ENCODE peak calls at places on chromosomes 16 and 17, in nine cellular contexts. One of them, this sample, is unnamed.
A peak's percentile ranks its signal among the peaks of the same experiment; 100 is the strongest.

GRCh38 chr16:88821168-88821850 is 9.6 kb upstream of the APRT start:
- DNase-seq in GM13976: no peak
- DNase-seq in astrocyte of the spinal cord: no peak
- DNase-seq in HFF-Myc: no peak
- DNase-seq in RWPE1: no peak
- DNase-seq in psoas muscle: no peak
- DNase-seq in IMR-90: no peak
- DNase-seq in neural progenitor cell: no peak
- DNase-seq in GM13977: no peak
- DNase-seq in this sample: no peak

GRCh38 chr16:72858611-72859493 is 189.1 kb downstream of the ZFHX3 start:
- DNase-seq in astrocyte of the spinal cord: peak; percentile 50
- DNase-seq in GM13977: no peak
- DNase-seq in IMR-90: peak; percentile 64
- DNase-seq in HFF-Myc: no peak
- DNase-seq in GM13976: no peak
- DNase-seq in RWPE1: no peak
- DNase-seq in psoas muscle: no peak
- DNase-seq in neural progenitor cell: no peak
- DNase-seq in this sample: no peak

GRCh38 chr17:708132-708531 is 6.5 kb downstream of the VPS53 start:
- DNase-seq in GM13977: no peak
- DNase-seq in psoas muscle: no peak
- DNase-seq in IMR-90: no peak
- DNase-seq in RWPE1: no peak
- DNase-seq in GM13976: no peak
- DNase-seq in neural progenitor cell: no peak
- DNase-seq in astrocyte of the spinal cord: no peak
- DNase-seq in HFF-Myc: no peak
- DNase-seq in this sample: no peak

GRCh38 chr17:12599185-12599920 is 66.3 kb upstream of the MYOCD start:
- DNase-seq in RWPE1: no peak
- DNase-seq in GM13977: no peak
- DNase-seq in neural progenitor cell: no peak
- DNase-seq in astrocyte of the spinal cord: peak; percentile 40
- DNase-seq in GM13976: no peak
- DNase-seq in HFF-Myc: no peak
- DNase-seq in psoas muscle: no peak
- DNase-seq in IMR-90: peak; percentile 86
- DNase-seq in this sample: no peak

GRCh38 chr16:84024854-84025253 is 17.7 kb downstream of the SLC38A8 start:
- DNase-seq in GM13977: no peak
- DNase-seq in RWPE1: peak; percentile 77
- DNase-seq in IMR-90: peak; percentile 90
- DNase-seq in psoas muscle: no peak
- DNase-seq in HFF-Myc: no peak
- DNase-seq in GM13976: no peak
- DNase-seq in astrocyte of the spinal cord: peak; percentile 17
- DNase-seq in neural progenitor cell: no peak
- DNase-seq in this sample: no peak

GRCh38 chr17:37710344-37710886 is 34.4 kb downstream of the HNF1B start:
- DNase-seq in IMR-90: peak; percentile 62
- DNase-seq in astrocyte of the spinal cord: peak; percentile 86
- DNase-seq in psoas muscle: no peak
- DNase-seq in HFF-Myc: no peak
- DNase-seq in GM13976: no peak
- DNase-seq in neural progenitor cell: peak; percentile 94
- DNase-seq in RWPE1: no peak
- DNase-seq in GM13977: no peak
- DNase-seq in this sample: no peak

GRCh38 chr17:69466905-69467630 is 52.6 kb downstream of the MAP2K6 start:
- DNase-seq in HFF-Myc: peak; percentile 49
- DNase-seq in IMR-90: peak; percentile 62
- DNase-seq in neural progenitor cell: peak; percentile 77
- DNase-seq in GM13976: no peak
- DNase-seq in RWPE1: no peak
- DNase-seq in GM13977: no peak
- DNase-seq in psoas muscle: no peak
- DNase-seq in astrocyte of the spinal cord: peak; percentile 72
- DNase-seq in this sample: no peak

GRCh38 chr17:17751489-17751995 is 70.3 kb downstream of the RAI1 start:
- DNase-seq in psoas muscle: no peak
- DNase-seq in GM13977: no peak
- DNase-seq in HFF-Myc: no peak
- DNase-seq in IMR-90: no peak
- DNase-seq in neural progenitor cell: no peak
- DNase-seq in GM13976: no peak
- DNase-seq in RWPE1: no peak
- DNase-seq in astrocyte of the spinal cord: no peak
- DNase-seq in this sample: no peak

GRCh38 chr17:82356845-82357355 is 2.1 kb upstream of the TEX19 start:
- DNase-seq in IMR-90: no peak
- DNase-seq in GM13976: no peak
- DNase-seq in neural progenitor cell: peak; percentile 40
- DNase-seq in psoas muscle: no peak
- DNase-seq in HFF-Myc: no peak
- DNase-seq in GM13977: no peak
- DNase-seq in astrocyte of the spinal cord: no peak
- DNase-seq in RWPE1: no peak
- DNase-seq in this sample: no peak

GRCh38 chr17:20304961-20305360 is 162.4 kb downstream of the LGALS9B start:
- DNase-seq in GM13977: no peak
- DNase-seq in neural progenitor cell: no peak
- DNase-seq in IMR-90: no peak
- DNase-seq in GM13976: no peak
- DNase-seq in astrocyte of the spinal cord: no peak
- DNase-seq in RWPE1: no peak
- DNase-seq in HFF-Myc: no peak
- DNase-seq in psoas muscle: no peak
- DNase-seq in this sample: no peak

GRCh38 chr17:44307387-44308186 is 814 bp upstream of the RUNDC3A start:
- DNase-seq in GM13977: no peak
- DNase-seq in psoas muscle: peak; percentile 42
- DNase-seq in neural progenitor cell: peak; percentile 91
- DNase-seq in astrocyte of the spinal cord: no peak
- DNase-seq in IMR-90: no peak
- DNase-seq in RWPE1: peak; percentile 82
- DNase-seq in GM13976: peak; percentile 47
- DNase-seq in HFF-Myc: no peak
- DNase-seq in this sample: no peak

GRCh38 chr16:28473714-28474265 is 1.7 kb upstream of the NPIPB7 start:
- DNase-seq in GM13976: no peak
- DNase-seq in psoas muscle: no peak
- DNase-seq in astrocyte of the spinal cord: no peak
- DNase-seq in RWPE1: no peak
- DNase-seq in IMR-90: no peak
- DNase-seq in HFF-Myc: no peak
- DNase-seq in neural progenitor cell: no peak
- DNase-seq in GM13977: peak; percentile 39
- DNase-seq in this sample: no peak

GRCh38 chr17:7982666-7983065 is 19.7 kb upstream of the GUCY2D start:
- DNase-seq in astrocyte of the spinal cord: peak; percentile 10
- DNase-seq in HFF-Myc: no peak
- DNase-seq in GM13977: no peak
- DNase-seq in IMR-90: peak; percentile 14
- DNase-seq in GM13976: no peak
- DNase-seq in neural progenitor cell: peak; percentile 48
- DNase-seq in psoas muscle: no peak
- DNase-seq in RWPE1: no peak
- DNase-seq in this sample: no peak

GRCh38 chr17:80289631-80290030 is 29.0 kb downstream of the RNF213 start:
- DNase-seq in IMR-90: no peak
- DNase-seq in astrocyte of the spinal cord: no peak
- DNase-seq in RWPE1: no peak
- DNase-seq in GM13977: no peak
- DNase-seq in HFF-Myc: no peak
- DNase-seq in GM13976: no peak
- DNase-seq in psoas muscle: no peak
- DNase-seq in neural progenitor cell: no peak
- DNase-seq in this sample: no peak

GRCh38 chr16:73171380-73171779 is 123.5 kb upstream of the ZFHX3 start:
- DNase-seq in GM13976: no peak
- DNase-seq in IMR-90: no peak
- DNase-seq in HFF-Myc: no peak
- DNase-seq in psoas muscle: no peak
- DNase-seq in astrocyte of the spinal cord: no peak
- DNase-seq in GM13977: no peak
- DNase-seq in neural progenitor cell: no peak
- DNase-seq in RWPE1: peak; percentile 8
- DNase-seq in this sample: no peak

GRCh38 chr17:68324654-68325336 is 33.5 kb downstream of the ARSG start:
- DNase-seq in psoas muscle: peak; percentile 57
- DNase-seq in astrocyte of the spinal cord: no peak
- DNase-seq in neural progenitor cell: no peak
- DNase-seq in GM13977: no peak
- DNase-seq in GM13976: no peak
- DNase-seq in RWPE1: no peak
- DNase-seq in IMR-90: no peak
- DNase-seq in HFF-Myc: no peak
- DNase-seq in this sample: no peak

GRCh38 chr17:951388-952132 is 28.0 kb downstream of the NXN start:
- DNase-seq in psoas muscle: peak; percentile 40
- DNase-seq in HFF-Myc: no peak
- DNase-seq in GM13976: no peak
- DNase-seq in GM13977: no peak
- DNase-seq in astrocyte of the spinal cord: peak; percentile 92
- DNase-seq in neural progenitor cell: peak; percentile 77
- DNase-seq in IMR-90: peak; percentile 89
- DNase-seq in RWPE1: peak; percentile 88
- DNase-seq in this sample: no peak

GRCh38 chr17:11485336-11485735 is 112.9 kb upstream of the DNAH9 start:
- DNase-seq in IMR-90: no peak
- DNase-seq in neural progenitor cell: no peak
- DNase-seq in psoas muscle: no peak
- DNase-seq in GM13976: no peak
- DNase-seq in HFF-Myc: no peak
- DNase-seq in GM13977: no peak
- DNase-seq in RWPE1: no peak
- DNase-seq in astrocyte of the spinal cord: no peak
- DNase-seq in this sample: no peak

GRCh38 chr17:78133971-78134898 is 3.7 kb downstream of the TMC8 start:
- DNase-seq in RWPE1: no peak
- DNase-seq in GM13977: peak; percentile 79
- DNase-seq in HFF-Myc: no peak
- DNase-seq in GM13976: no peak
- DNase-seq in psoas muscle: no peak
- DNase-seq in astrocyte of the spinal cord: no peak
- DNase-seq in neural progenitor cell: peak; percentile 87
- DNase-seq in IMR-90: peak; percentile 12
- DNase-seq in this sample: peak; percentile 70
- TF ChIP-seq CTCF in RWPE1: peak; percentile 41
- TF ChIP-seq CTCF in GM13977: peak; percentile 77
- TF ChIP-seq CTCF in HFF-Myc: peak; percentile 54
- TF ChIP-seq CTCF in GM13976: peak; percentile 78
- TF ChIP-seq CTCF in psoas muscle: peak; percentile 44
- TF ChIP-seq CTCF in astrocyte of the spinal cord: peak; percentile 57
- TF ChIP-seq CTCF in neural progenitor cell: peak; percentile 72
- TF ChIP-seq CTCF in IMR-90: peak; percentile 37
- TF ChIP-seq CTCF in this sample: peak; percentile 65

GRCh38 chr16:27241658-27242057 is 26.9 kb downstream of the NSMCE1 start:
- DNase-seq in GM13977: no peak
- DNase-seq in neural progenitor cell: no peak
- DNase-seq in RWPE1: no peak
- DNase-seq in IMR-90: peak; percentile 29
- DNase-seq in HFF-Myc: no peak
- DNase-seq in GM13976: no peak
- DNase-seq in astrocyte of the spinal cord: no peak
- DNase-seq in psoas muscle: no peak
- DNase-seq in this sample: no peak
- TF ChIP-seq CTCF in GM13977: no peak
- TF ChIP-seq CTCF in neural progenitor cell: no peak
- TF ChIP-seq CTCF in RWPE1: no peak
- TF ChIP-seq CTCF in IMR-90: no peak
- TF ChIP-seq CTCF in HFF-Myc: no peak
- TF ChIP-seq CTCF in GM13976: no peak
- TF ChIP-seq CTCF in astrocyte of the spinal cord: no peak
- TF ChIP-seq CTCF in psoas muscle: no peak
- TF ChIP-seq CTCF in this sample: no peak

DNA sequence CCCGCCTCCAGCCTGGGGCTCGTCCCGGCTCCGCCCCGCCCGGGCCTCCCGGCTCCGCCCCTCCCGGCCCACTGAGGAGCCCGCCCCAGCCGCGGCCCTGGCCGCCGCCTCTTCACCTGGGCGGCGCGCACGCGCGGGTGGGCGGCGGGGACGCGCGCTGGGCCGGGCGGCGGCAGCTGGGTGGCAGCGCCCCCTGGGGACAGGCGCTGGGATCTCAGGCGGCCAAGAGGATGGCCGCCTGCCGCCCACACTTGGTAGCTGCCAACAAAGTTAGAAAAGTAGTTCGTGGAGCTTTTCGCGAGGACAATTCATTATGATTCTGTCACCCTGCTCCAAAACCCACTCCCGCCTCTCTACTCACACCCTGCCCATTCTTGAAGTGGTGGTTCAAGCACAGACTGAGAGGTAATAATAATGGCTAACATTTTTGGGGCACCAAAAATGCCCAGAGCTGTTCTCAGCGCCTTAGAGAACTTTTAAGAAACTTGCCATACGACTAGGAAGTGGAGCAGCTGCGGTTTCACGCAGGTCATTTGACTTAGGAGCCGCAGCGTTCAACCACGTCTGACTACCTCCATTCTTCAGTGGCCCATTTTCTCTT is 340 bp upstream of the MYO1D start:
- DNase-seq in IMR-90: peak; percentile 73
- DNase-seq in GM13977: peak; percentile 96
- DNase-seq in HFF-Myc: no peak
- DNase-seq in psoas muscle: peak; percentile 93
- DNase-seq in astrocyte of the spinal cord: peak; percentile 76
- DNase-seq in GM13976: peak; percentile 96
- DNase-seq in RWPE1: peak; percentile 90
- DNase-seq in neural progenitor cell: peak; percentile 97
- DNase-seq in this sample: peak; percentile 91
- TF ChIP-seq CTCF in IMR-90: peak; percentile 95
- TF ChIP-seq CTCF in GM13977: peak; percentile 94
- TF ChIP-seq CTCF in HFF-Myc: peak; percentile 76
- TF ChIP-seq CTCF in psoas muscle: peak; percentile 91
- TF ChIP-seq CTCF in astrocyte of the spinal cord: peak; percentile 79
- TF ChIP-seq CTCF in GM13976: peak; percentile 93
- TF ChIP-seq CTCF in RWPE1: peak; percentile 96
- TF ChIP-seq CTCF in neural progenitor cell: peak; percentile 70
- TF ChIP-seq CTCF in this sample: peak; percentile 80

DNA sequence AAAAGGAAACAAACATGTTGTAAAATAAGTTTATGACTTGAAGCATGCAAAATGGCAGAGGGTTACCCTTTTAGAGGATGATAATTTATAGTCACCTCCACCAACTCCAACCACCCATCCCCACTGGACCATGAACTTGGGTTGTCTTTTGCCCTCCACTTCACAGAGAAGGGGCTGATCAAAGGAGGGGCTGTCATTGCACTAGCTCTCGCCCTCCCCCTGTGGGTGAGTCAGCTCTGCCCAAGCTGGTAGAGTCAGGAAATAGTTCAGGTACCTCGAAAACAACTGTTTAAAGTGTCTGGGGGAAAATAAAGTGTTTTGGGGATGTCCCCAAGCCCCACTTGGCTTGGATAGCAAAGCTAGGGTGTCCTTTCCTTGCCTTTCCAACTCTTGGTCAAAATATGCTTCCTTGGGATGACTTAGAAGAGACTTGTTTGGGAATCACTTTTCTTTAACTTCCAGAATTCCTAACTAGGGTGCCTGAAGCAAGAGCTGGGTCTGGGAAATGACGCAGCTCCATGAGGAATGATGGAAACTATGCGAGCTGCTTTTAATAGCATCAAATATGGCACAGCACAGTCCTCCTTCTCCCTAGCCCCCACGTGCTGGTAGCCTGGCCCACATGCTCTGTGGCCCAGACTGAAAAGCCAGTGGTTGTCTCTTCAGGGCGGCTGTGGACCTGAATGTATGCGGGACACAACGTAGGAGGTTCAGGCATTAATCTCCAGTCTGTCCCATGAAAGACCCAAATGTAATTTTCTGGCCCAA is 40.7 kb downstream of the TBX4 start:
- DNase-seq in psoas muscle: no peak
- DNase-seq in GM13977: no peak
- DNase-seq in GM13976: no peak
- DNase-seq in HFF-Myc: no peak
- DNase-seq in astrocyte of the spinal cord: no peak
- DNase-seq in IMR-90: peak; percentile 56
- DNase-seq in RWPE1: no peak
- DNase-seq in neural progenitor cell: no peak
- DNase-seq in this sample: no peak
- TF ChIP-seq CTCF in psoas muscle: no peak
- TF ChIP-seq CTCF in GM13977: no peak
- TF ChIP-seq CTCF in GM13976: no peak
- TF ChIP-seq CTCF in HFF-Myc: no peak
- TF ChIP-seq CTCF in astrocyte of the spinal cord: no peak
- TF ChIP-seq CTCF in IMR-90: no peak
- TF ChIP-seq CTCF in RWPE1: no peak
- TF ChIP-seq CTCF in neural progenitor cell: no peak
- TF ChIP-seq CTCF in this sample: no peak